ENCODE peak calls at places on chromosome 19, in seven cellular contexts. Z is IMR-90, H is neuronal stem cell, J is mesenchymal stem cell, R is mesendoderm, T is H1, L is H9. A is an unnamed sample.

GRCh38 chr19:58395220-58395978 is at the start of gene RNF225:
- DNase-seq in Z (no peak), H (no peak), J (no peak), R (peak; percentile 79), T (peak; percentile 83), L (peak; percentile 88), A (peak; percentile 83)

GRCh38 chr19:1360818-1361461 is 22.8 kb upstream of the NDUFS7 start:
- DNase-seq in Z (peak; percentile 79), H (no peak), J (no peak), R (no peak), T (no peak), L (no peak), A (no peak)

GRCh38 chr19:38661996-38662395 is 14.5 kb downstream of the ACTN4 start:
- DNase-seq in Z (no peak), H (no peak), J (no peak), R (peak; percentile 68), T (no peak), L (no peak), A (peak; percentile 82)

GRCh38 chr19:1453525-1454371 is 3.8 kb downstream of the APC2 start:
- DNase-seq in Z (no peak), H (no peak), J (no peak), R (no peak), T (no peak), L (peak; percentile 63), A (no peak)

GRCh38 chr19:45919678-45920077 is 5.1 kb upstream of the NANOS2 start:
- DNase-seq in Z (no peak), H (no peak), J (no peak), R (no peak), T (no peak), L (no peak), A (no peak)

GRCh38 chr19:8635422-8635821 is 5.0 kb downstream of the NFILZ start:
- DNase-seq in Z (peak; percentile 16), H (no peak), J (no peak), R (no peak), T (no peak), L (no peak), A (peak; percentile 59)

GRCh38 chr19:53927745-53928144 is 18.7 kb downstream of the CACNG7 start:
- DNase-seq in Z (peak; percentile 64), H (peak; percentile 65), J (peak; percentile 46), R (peak; percentile 90), T (peak; percentile 88), L (peak; percentile 88), A (peak; percentile 58)

GRCh38 chr19:17420267-17420924 is 549 bp downstream of the MVB12A start:
- DNase-seq in Z (no peak), H (no peak), J (peak; percentile 41), R (peak; percentile 43), T (peak; percentile 70), L (peak; percentile 59), A (peak; percentile 54)

GRCh38 chr19:58181902-58182576 is 822 bp upstream of the ZNF274 start:
- DNase-seq in Z (no peak), H (no peak), J (peak; percentile 35), R (peak; percentile 73), T (peak; percentile 62), L (peak; percentile 75), A (peak; percentile 40)

GRCh38 chr19:17610384-17610783 is 54.9 kb downstream of the COLGALT1 start:
- DNase-seq in Z (peak; percentile 14), H (no peak), J (no peak), R (peak; percentile 61), T (no peak), L (no peak), A (peak; percentile 33)

GRCh38 chr19:58356236-58356970 is 3.1 kb upstream of the A1BG start:
- DNase-seq in Z (peak; percentile 43), H (no peak), J (no peak), R (no peak), T (no peak), L (no peak), A (no peak)

GRCh38 chr19:30690935-30691505 is 318.8 kb downstream of the ZNF536 start:
- DNase-seq in Z (no peak), H (no peak), J (no peak), R (peak; percentile 86), T (no peak), L (peak; percentile 39), A (no peak)

GRCh38 chr19:51572908-51573307 is 1.8 kb downstream of the ZNF175 start:
- DNase-seq in Z (peak; percentile 90), H (no peak), J (peak; percentile 78), R (no peak), T (no peak), L (no peak), A (no peak)

GRCh38 chr19:50658438-50659317 is 9.4 kb downstream of the C19orf81 start:
- DNase-seq in Z (peak; percentile 64), H (peak; percentile 93), J (no peak), R (peak; percentile 91), T (peak; percentile 95), L (peak; percentile 94), A (peak; percentile 30)

GRCh38 chr19:56110515-56111448 is 10.3 kb downstream of the ZNF787 start:
- DNase-seq in Z (peak; percentile 39), H (no peak), J (peak; percentile 65), R (no peak), T (no peak), L (no peak), A (no peak)

GRCh38 chr19:23415034-23415433 is 19.8 kb upstream of the ZNF91 start:
- DNase-seq in Z (no peak), H (peak; percentile 15), J (no peak), R (peak; percentile 55), T (no peak), L (no peak), A (no peak)

GRCh38 chr19:28482221-28482620 is 730.7 kb downstream of the UQCRFS1 start:
- DNase-seq in Z (no peak), H (no peak), J (no peak), R (peak; percentile 66), T (peak; percentile 57), L (peak; percentile 93), A (no peak)

GRCh38 chr19:11942843-11943108 is 17.9 kb downstream of the ZNF700 start:
- DNase-seq in Z (no peak), H (no peak), J (no peak), R (peak; percentile 29), T (no peak), L (no peak), A (no peak)

DNA sequence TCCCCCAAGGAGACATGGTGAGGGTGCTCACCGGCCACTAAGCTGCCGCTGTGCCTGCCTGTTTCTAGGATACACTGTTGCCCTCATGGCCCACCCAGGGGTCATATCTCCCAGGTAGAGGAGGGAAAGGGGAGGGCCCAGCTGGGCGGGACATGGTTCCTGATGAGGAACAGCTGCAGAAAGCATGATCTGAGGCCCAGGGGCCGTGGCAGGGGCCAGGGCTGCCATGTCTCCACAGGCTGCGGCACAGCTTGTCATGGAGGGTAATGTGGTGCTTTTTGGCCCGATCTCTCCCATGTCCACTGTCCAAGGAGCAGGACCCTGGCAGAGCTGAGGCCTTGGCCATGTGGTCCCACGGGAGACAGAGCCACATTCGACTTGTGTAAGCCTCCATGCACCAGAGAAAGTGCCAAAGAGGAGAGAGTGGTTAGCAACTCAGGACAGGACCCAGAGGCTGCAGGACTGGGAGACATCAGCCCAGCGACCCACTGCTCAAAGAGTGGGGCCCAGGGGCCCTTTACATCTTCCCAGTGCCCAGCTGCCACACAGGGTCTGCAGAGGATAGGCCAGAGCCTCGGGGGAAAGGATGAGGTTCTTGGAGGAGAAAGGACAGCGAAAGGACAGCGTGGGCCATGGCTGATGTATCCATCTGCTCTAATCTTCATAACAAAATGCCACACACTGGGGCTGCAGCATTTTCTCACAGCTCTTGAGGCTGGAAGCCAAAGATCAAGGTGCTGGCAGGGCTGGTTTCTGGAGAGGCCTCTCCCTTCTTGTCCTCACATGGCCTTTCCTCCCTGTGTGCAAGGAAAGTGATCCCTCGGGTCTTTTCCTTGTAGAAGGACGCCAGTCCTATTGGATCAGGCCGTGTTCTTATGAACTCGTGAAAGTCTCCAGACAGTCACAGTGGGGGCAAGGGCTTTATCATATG is 11.5 kb downstream of the POP4 start:
- DNase-seq in Z (no peak), H (no peak), J (no peak), R (no peak), T (no peak), L (no peak), A (no peak)
- H2AK5ac ChIP-seq in Z (no peak overlapping the region), H (peak overlapping the region; percentile 26), J (no peak overlapping the region), R (no peak overlapping the region), T (no peak overlapping the region), L (no peak overlapping the region), A (no peak overlapping the region)

DNA sequence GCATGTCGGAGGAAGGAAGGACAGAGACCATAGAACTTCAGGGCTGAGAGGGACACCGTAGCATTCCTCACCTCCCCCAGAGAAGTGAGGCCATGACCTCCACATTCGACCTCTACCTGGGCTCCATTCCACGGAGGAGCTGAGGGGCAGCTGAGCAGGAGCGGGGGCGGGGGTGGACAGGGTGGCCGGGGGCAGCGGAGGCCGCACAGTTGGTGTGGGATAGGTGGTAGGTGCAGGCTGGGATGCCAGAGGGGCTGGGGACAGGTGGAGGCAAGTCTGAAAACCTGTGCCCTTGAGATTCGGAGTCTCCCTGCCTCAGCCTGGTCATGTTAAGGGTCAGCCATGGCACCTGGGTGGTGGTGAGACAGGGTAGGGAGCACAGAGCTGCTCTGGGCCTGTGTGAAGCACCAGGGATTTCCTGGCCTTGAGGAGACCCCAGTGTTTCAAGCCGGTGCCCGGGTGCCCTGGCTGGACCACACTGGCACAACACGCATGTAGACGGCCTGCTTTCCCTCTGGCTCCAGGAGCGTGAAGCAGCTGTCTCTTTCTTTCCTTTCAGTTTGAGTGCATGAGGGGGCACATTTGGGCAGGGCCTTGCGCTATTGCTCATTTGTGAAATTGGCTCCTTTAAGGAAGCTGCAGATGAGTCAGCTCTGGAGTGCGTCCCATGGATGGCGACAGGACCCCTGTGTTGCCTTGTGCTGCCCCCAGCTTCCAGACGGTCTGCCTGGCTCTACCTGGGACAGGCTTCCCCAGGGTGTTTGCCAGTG is 51.8 kb downstream of the TSSK6 start:
- DNase-seq in Z (peak; percentile 86), H (no peak), J (peak; percentile 83), R (peak; percentile 44), T (no peak), L (no peak), A (no peak)
- H3K9ac ChIP-seq in Z (peak overlapping the region; percentile 24), H (peak overlapping the region; percentile 75), J (peak overlapping the region; percentile 85), R (peak overlapping the region; percentile 69), T (no peak overlapping the region), L (no peak overlapping the region), A (peak overlapping the region; percentile 42)

GRCh38 chr19:9863759-9864158 is 28.6 kb downstream of the PIN1 start:
- DNase-seq in Z (no peak), H (no peak), J (no peak), R (no peak), T (no peak), L (no peak), A (no peak)
- H2AK5ac ChIP-seq in Z (no peak overlapping the region), H (no peak overlapping the region), J (no peak overlapping the region), R (no peak overlapping the region), T (no peak overlapping the region), L (no peak overlapping the region), A (no peak overlapping the region)

GRCh38 chr19:49497790-49498106 is 1.5 kb downstream of the RPS11 start:
- DNase-seq in Z (no peak), H (no peak), J (no peak), R (no peak), T (no peak), L (no peak), A (no peak)

GRCh38 chr19:49497047-49497789 is 984 bp downstream of the RPS11 start:
- DNase-seq in Z (peak; percentile 47), H (no peak), J (peak; percentile 58), R (peak; percentile 71), T (no peak), L (peak; percentile 54), A (peak; percentile 62)

GRCh38 chr19:49498475-49498874 is 2.2 kb downstream of the RPS11 start:
- DNase-seq in Z (no peak), H (no peak), J (no peak), R (no peak), T (no peak), L (no peak), A (no peak)

GRCh38 chr19:49496574-49497008 is 357 bp downstream of the RPS11 start:
- DNase-seq in Z (no peak), H (no peak), J (no peak), R (no peak), T (no peak), L (no peak), A (no peak)

GRCh38 chr19:49499030-49499670 is 2.9 kb downstream of the RPS11 start:
- DNase-seq in Z (no peak), H (no peak), J (no peak), R (no peak), T (no peak), L (no peak), A (no peak)
- H3K9ac ChIP-seq in Z (no peak overlapping the region), H (no peak overlapping the region), J (peak overlapping the region; percentile 100), R (peak overlapping the region; percentile 95), T (no peak overlapping the region), L (no peak overlapping the region), A (no peak overlapping the region)